ENCODE peak calls at places on chromosomes 13 and 19, in ten cellular contexts. O is B cell; V is stimulated activated CD4-positive, alpha-beta T cell treated with anti-CD3 and anti-CD28 coated beads, Interleukin-1b, Interleukin-23, amount 100 ng/mL, for 24 hours; M is retinal pigment epithelial cell; G is fibroblast of pulmonary artery; S is RCC 7860; Z is GF-D8; J is astrocyte of the hippocampus; B is NCI-H748 treated with DMSO at 0.1 percent for 48 hours; L is ELF-1. Q is an unnamed sample.

GRCh38 chr19:35066691-35067563 is 25.4 kb downstream of the HPN start:
- DNase-seq in M (peak; percentile 13), G (peak; percentile 84), L (peak; percentile 94), Z (peak; percentile 15), J (peak; percentile 89), S (peak; percentile 32), V (peak; percentile 92), O (peak; percentile 89), B (peak; percentile 41), Q (peak; percentile 87)

GRCh38 chr19:41407271-41407670 is 9.7 kb downstream of the BCKDHA start:
- DNase-seq in L (peak; percentile 73), V (no peak), O (no peak), M (no peak), G (peak; percentile 79), J (peak; percentile 64), B (no peak), Z (peak; percentile 68), S (peak; percentile 69), Q (no peak)

GRCh38 chr13:59112375-59112774 is 1051.4 kb downstream of the DIAPH3 start:
- DNase-seq in M (peak; percentile 96), S (peak; percentile 83), V (no peak), J (peak; percentile 98), G (peak; percentile 98), Z (no peak), O (no peak), B (no peak), L (peak; percentile 30), Q (peak; percentile 84)

GRCh38 chr19:18586311-18586710 is 2.3 kb upstream of the REX1BD start:
- DNase-seq in V (no peak), S (no peak), Z (peak; percentile 39), B (no peak), G (no peak), M (no peak), J (no peak), L (no peak), O (no peak), Q (no peak)

GRCh38 chr19:8396563-8397203 is 6.5 kb downstream of the RAB11B start:
- DNase-seq in Z (no peak), O (peak; percentile 62), G (peak; percentile 69), V (peak; percentile 53), J (peak; percentile 72), L (peak; percentile 88), B (no peak), M (no peak), S (peak; percentile 19), Q (no peak)

GRCh38 chr19:16033136-16033530 is 43.2 kb upstream of the TPM4 start:
- DNase-seq in O (peak; percentile 6), Z (no peak), G (no peak), V (no peak), B (no peak), S (no peak), L (no peak), J (no peak), M (no peak), Q (no peak)

GRCh38 chr19:6274756-6275155 is 5.0 kb downstream of the MLLT1 start:
- DNase-seq in M (no peak), V (no peak), J (no peak), L (no peak), G (no peak), B (no peak), O (no peak), Z (no peak), S (no peak), Q (no peak)

GRCh38 chr19:18414504-18415176 is 4.6 kb upstream of the SSBP4 start:
- DNase-seq in O (no peak), M (no peak), B (peak; percentile 9), S (peak; percentile 49), G (no peak), V (no peak), Z (peak; percentile 53), J (peak; percentile 54), L (no peak), Q (peak; percentile 57)

GRCh38 chr13:48562296-48563066 is 29.6 kb upstream of the RCBTB2 start:
- DNase-seq in Z (peak; percentile 93), M (no peak), B (no peak), V (peak; percentile 42), J (no peak), G (no peak), L (no peak), O (peak; percentile 66), S (peak; percentile 5), Q (peak; percentile 67)

GRCh38 chr13:95480131-95480545 is 72.4 kb upstream of the CLDN10 start:
- DNase-seq in G (peak; percentile 36), M (no peak), B (no peak), L (no peak), S (no peak), J (no peak), V (peak; percentile 13), Z (peak; percentile 98), O (no peak), Q (no peak)

GRCh38 chr13:54449922-54450321 is 1421.3 kb downstream of the OLFM4 start:
- DNase-seq in J (peak; percentile 1), V (no peak), S (no peak), O (no peak), Z (no peak), B (no peak), M (no peak), G (no peak), L (no peak), Q (no peak)

GRCh38 chr19:14183741-14184395 is 22.1 kb downstream of the ADGRL1 start:
- DNase-seq in O (no peak), Z (no peak), V (no peak), J (no peak), G (no peak), B (no peak), M (no peak), S (no peak), L (no peak), Q (no peak)

GRCh38 chr19:35710784-35711723 is 6.7 kb downstream of the ZBTB32 start:
- DNase-seq in S (no peak), B (no peak), M (no peak), O (peak; percentile 47), J (no peak), Z (no peak), L (no peak), V (peak; percentile 74), G (no peak), Q (no peak)

GRCh38 chr13:98868932-98869331 is 108.9 kb downstream of the DOCK9 start:
- DNase-seq in J (no peak), B (no peak), M (no peak), S (no peak), V (no peak), Z (no peak), O (no peak), L (no peak), G (no peak), Q (no peak)

GRCh38 chr19:38389101-38389925 is 816 bp downstream of the SPRED3 start:
- DNase-seq in Z (no peak), B (peak; percentile 22), V (no peak), S (peak; percentile 40), L (peak; percentile 30), G (peak; percentile 85), O (peak; percentile 47), M (no peak), J (peak; percentile 85), Q (peak; percentile 63)

GRCh38 chr19:29812080-29812880 is 489 bp downstream of the CCNE1 start:
- DNase-seq in L (no peak), S (no peak), V (no peak), J (peak; percentile 29), B (no peak), G (no peak), O (peak; percentile 39), M (no peak), Z (no peak), Q (no peak)

GRCh38 chr19:33299061-33299665 is 3.2 kb downstream of the CEBPA start:
- DNase-seq in M (no peak), G (no peak), Z (no peak), L (peak; percentile 60), B (no peak), O (peak; percentile 20), J (no peak), S (no peak), V (no peak), Q (no peak)

GRCh38 chr19:41161903-41162302 is 31.1 kb upstream of the CYP2S1 start:
- DNase-seq in L (peak; percentile 49), J (no peak), O (no peak), G (no peak), M (no peak), V (no peak), Z (no peak), B (no peak), S (no peak), Q (no peak)

GRCh38 chr19:41352609-41353465 is 885 bp downstream of the TGFB1 start:
- DNase-seq in O (peak; percentile 91), L (peak; percentile 65), S (peak; percentile 38), Z (peak; percentile 56), G (peak; percentile 51), M (no peak), V (peak; percentile 76), B (peak; percentile 57), J (peak; percentile 70), Q (peak; percentile 67)

GRCh38 chr19:42115219-42115618 is 17.0 kb downstream of the POU2F2 start:
- DNase-seq in L (no peak), M (no peak), J (peak; percentile 47), V (no peak), O (no peak), G (peak; percentile 44), B (no peak), S (no peak), Z (no peak), Q (peak; percentile 76)

GRCh38 chr13:60627071-60627686 is 230.2 kb downstream of the TDRD3 start:
- DNase-seq in B (peak; percentile 61), S (peak; percentile 9), V (no peak), G (peak; percentile 42), M (peak; percentile 65), J (peak; percentile 76), Z (no peak), O (no peak), L (peak; percentile 72), Q (peak; percentile 38)

GRCh38 chr19:17511724-17512573 is 500 bp downstream of the PGLS start:
- DNase-seq in L (peak; percentile 73), G (peak; percentile 84), V (peak; percentile 82), Z (peak; percentile 91), J (peak; percentile 87), S (peak; percentile 51), B (peak; percentile 6), M (peak; percentile 55), O (peak; percentile 90), Q (peak; percentile 87)

GRCh38 chr19:16041571-16042386 is 34.5 kb upstream of the TPM4 start:
- DNase-seq in L (peak; percentile 90), V (peak; percentile 65), Z (no peak), M (no peak), B (peak; percentile 16), J (peak; percentile 89), S (peak; percentile 24), O (peak; percentile 80), G (peak; percentile 69), Q (peak; percentile 81)

GRCh38 chr13:92994056-92994455 is 232.6 kb upstream of the GPC6 start:
- DNase-seq in B (no peak), V (no peak), Z (no peak), O (no peak), L (no peak), S (peak; percentile 23), G (peak; percentile 27), M (no peak), J (no peak), Q (no peak)

GRCh38 chr13:37947419-37948140 is 78.0 kb upstream of the TRPC4 start:
- DNase-seq in G (no peak), M (no peak), J (no peak), L (no peak), S (no peak), B (no peak), Z (no peak), V (no peak), O (no peak), Q (no peak)

GRCh38 chr19:2867025-2867991 is at the start of gene ZNF556:
- DNase-seq in J (no peak), L (no peak), B (peak; percentile 88), V (no peak), G (no peak), O (no peak), M (no peak), Z (no peak), S (peak; percentile 24), Q (peak; percentile 100)

GRCh38 chr13:29835280-29836061 is 14.9 kb downstream of the UBL3 start:
- DNase-seq in V (no peak), L (no peak), M (no peak), S (no peak), J (no peak), B (no peak), Z (no peak), G (no peak), O (no peak), Q (no peak)

GRCh38 chr19:1947651-1948209 is 6.8 kb downstream of the CSNK1G2 start:
- DNase-seq in V (no peak), Z (no peak), O (no peak), B (no peak), M (no peak), L (peak; percentile 60), G (no peak), S (no peak), J (no peak), Q (no peak)